ENCODE peak calls at places on chromosome 17, in eight cellular contexts. One of them, this sample, is unnamed.

GRCh38 chr17:76278952-76279741 is 14.0 kb downstream of the UBALD2 start:
- DNase-seq in fibroblast of lung: peak; percentile 72
- DNase-seq in thoracic aorta: peak; percentile 52
- DNase-seq in heart right ventricle: peak; percentile 90
- DNase-seq in psoas muscle: peak; percentile 90
- DNase-seq in GM23248: peak; percentile 81
- DNase-seq in GM23338: peak; percentile 91
- DNase-seq in PC-3: peak; percentile 97
- DNase-seq in this sample: peak; percentile 89

GRCh38 chr17:83173997-83174858 is 94.8 kb downstream of the METRNL start:
- DNase-seq in fibroblast of lung: no peak
- DNase-seq in thoracic aorta: no peak
- DNase-seq in heart right ventricle: no peak
- DNase-seq in psoas muscle: peak; percentile 59
- DNase-seq in GM23248: peak; percentile 52
- DNase-seq in GM23338: no peak
- DNase-seq in PC-3: peak; percentile 19
- DNase-seq in this sample: peak; percentile 30

GRCh38 chr17:63998721-63999679 is 849 bp downstream of the PRR29 start:
- DNase-seq in fibroblast of lung: no peak
- DNase-seq in thoracic aorta: no peak
- DNase-seq in heart right ventricle: no peak
- DNase-seq in psoas muscle: no peak
- DNase-seq in GM23248: no peak
- DNase-seq in GM23338: peak; percentile 63
- DNase-seq in PC-3: no peak
- DNase-seq in this sample: no peak

GRCh38 chr17:28895794-28896447 is 1.6 kb downstream of the FLOT2 start:
- DNase-seq in fibroblast of lung: no peak
- DNase-seq in thoracic aorta: no peak
- DNase-seq in heart right ventricle: no peak
- DNase-seq in psoas muscle: no peak
- DNase-seq in GM23248: no peak
- DNase-seq in GM23338: no peak
- DNase-seq in PC-3: no peak
- DNase-seq in this sample: no peak

GRCh38 chr17:36722121-36722902 is 120.9 kb downstream of the MRM1 start:
- DNase-seq in fibroblast of lung: peak; percentile 19
- DNase-seq in thoracic aorta: no peak
- DNase-seq in heart right ventricle: peak; percentile 70
- DNase-seq in psoas muscle: peak; percentile 54
- DNase-seq in GM23248: peak; percentile 42
- DNase-seq in GM23338: peak; percentile 64
- DNase-seq in PC-3: peak; percentile 33
- DNase-seq in this sample: no peak

GRCh38 chr17:71080937-71081336 is 911.6 kb downstream of the KCNJ2 start:
- DNase-seq in fibroblast of lung: no peak
- DNase-seq in thoracic aorta: no peak
- DNase-seq in heart right ventricle: no peak
- DNase-seq in psoas muscle: no peak
- DNase-seq in GM23248: no peak
- DNase-seq in GM23338: peak; percentile 63
- DNase-seq in PC-3: no peak
- DNase-seq in this sample: no peak

GRCh38 chr17:1561420-1562177 is 993 bp downstream of the PITPNA start:
- DNase-seq in fibroblast of lung: peak; percentile 10
- DNase-seq in thoracic aorta: no peak
- DNase-seq in heart right ventricle: peak; percentile 33
- DNase-seq in psoas muscle: peak; percentile 37
- DNase-seq in GM23248: peak; percentile 69
- DNase-seq in GM23338: peak; percentile 60
- DNase-seq in PC-3: peak; percentile 6
- DNase-seq in this sample: no peak

GRCh38 chr17:7997186-7997585 is 5.2 kb upstream of the GUCY2D start:
- DNase-seq in fibroblast of lung: peak; percentile 44
- DNase-seq in thoracic aorta: no peak
- DNase-seq in heart right ventricle: peak; percentile 25
- DNase-seq in psoas muscle: no peak
- DNase-seq in GM23248: peak; percentile 61
- DNase-seq in GM23338: peak; percentile 90
- DNase-seq in PC-3: peak; percentile 66
- DNase-seq in this sample: no peak

GRCh38 chr17:5629133-5629532 is 44.8 kb upstream of the NLRP1 start:
- DNase-seq in fibroblast of lung: no peak
- DNase-seq in thoracic aorta: no peak
- DNase-seq in heart right ventricle: no peak
- DNase-seq in psoas muscle: no peak
- DNase-seq in GM23248: peak; percentile 9
- DNase-seq in GM23338: no peak
- DNase-seq in PC-3: no peak
- DNase-seq in this sample: no peak

GRCh38 chr17:40534431-40535189 is 30.7 kb downstream of the CCR7 start:
- DNase-seq in fibroblast of lung: peak; percentile 36
- DNase-seq in thoracic aorta: no peak
- DNase-seq in heart right ventricle: no peak
- DNase-seq in psoas muscle: no peak
- DNase-seq in GM23248: no peak
- DNase-seq in GM23338: no peak
- DNase-seq in PC-3: no peak
- DNase-seq in this sample: no peak

GRCh38 chr17:16081507-16082087 is 82.0 kb downstream of the TTC19 start:
- DNase-seq in fibroblast of lung: no peak
- DNase-seq in thoracic aorta: no peak
- DNase-seq in heart right ventricle: no peak
- DNase-seq in psoas muscle: no peak
- DNase-seq in GM23248: no peak
- DNase-seq in GM23338: no peak
- DNase-seq in PC-3: no peak
- DNase-seq in this sample: no peak

GRCh38 chr17:68906638-68907037 is 48.6 kb downstream of the ABCA8 start:
- DNase-seq in fibroblast of lung: peak; percentile 42
- DNase-seq in thoracic aorta: no peak
- DNase-seq in heart right ventricle: no peak
- DNase-seq in psoas muscle: no peak
- DNase-seq in GM23248: peak; percentile 26
- DNase-seq in GM23338: peak; percentile 42
- DNase-seq in PC-3: peak; percentile 66
- DNase-seq in this sample: no peak

GRCh38 chr17:68981288-68981687 is 26.1 kb upstream of the ABCA8 start:
- DNase-seq in fibroblast of lung: peak; percentile 86
- DNase-seq in thoracic aorta: no peak
- DNase-seq in heart right ventricle: no peak
- DNase-seq in psoas muscle: no peak
- DNase-seq in GM23248: peak; percentile 45
- DNase-seq in GM23338: no peak
- DNase-seq in PC-3: peak; percentile 10
- DNase-seq in this sample: peak; percentile 84

GRCh38 chr17:82172461-82173160 is 40.0 kb downstream of the CCDC57 start:
- DNase-seq in fibroblast of lung: no peak
- DNase-seq in thoracic aorta: no peak
- DNase-seq in heart right ventricle: no peak
- DNase-seq in psoas muscle: no peak
- DNase-seq in GM23248: no peak
- DNase-seq in GM23338: no peak
- DNase-seq in PC-3: no peak
- DNase-seq in this sample: no peak

GRCh38 chr17:5526821-5527598 is 40.6 kb downstream of the MIS12 start:
- DNase-seq in fibroblast of lung: peak; percentile 94
- DNase-seq in thoracic aorta: peak; percentile 83
- DNase-seq in heart right ventricle: peak; percentile 51
- DNase-seq in psoas muscle: peak; percentile 80
- DNase-seq in GM23248: peak; percentile 97
- DNase-seq in GM23338: no peak
- DNase-seq in PC-3: peak; percentile 85
- DNase-seq in this sample: no peak

DNA sequence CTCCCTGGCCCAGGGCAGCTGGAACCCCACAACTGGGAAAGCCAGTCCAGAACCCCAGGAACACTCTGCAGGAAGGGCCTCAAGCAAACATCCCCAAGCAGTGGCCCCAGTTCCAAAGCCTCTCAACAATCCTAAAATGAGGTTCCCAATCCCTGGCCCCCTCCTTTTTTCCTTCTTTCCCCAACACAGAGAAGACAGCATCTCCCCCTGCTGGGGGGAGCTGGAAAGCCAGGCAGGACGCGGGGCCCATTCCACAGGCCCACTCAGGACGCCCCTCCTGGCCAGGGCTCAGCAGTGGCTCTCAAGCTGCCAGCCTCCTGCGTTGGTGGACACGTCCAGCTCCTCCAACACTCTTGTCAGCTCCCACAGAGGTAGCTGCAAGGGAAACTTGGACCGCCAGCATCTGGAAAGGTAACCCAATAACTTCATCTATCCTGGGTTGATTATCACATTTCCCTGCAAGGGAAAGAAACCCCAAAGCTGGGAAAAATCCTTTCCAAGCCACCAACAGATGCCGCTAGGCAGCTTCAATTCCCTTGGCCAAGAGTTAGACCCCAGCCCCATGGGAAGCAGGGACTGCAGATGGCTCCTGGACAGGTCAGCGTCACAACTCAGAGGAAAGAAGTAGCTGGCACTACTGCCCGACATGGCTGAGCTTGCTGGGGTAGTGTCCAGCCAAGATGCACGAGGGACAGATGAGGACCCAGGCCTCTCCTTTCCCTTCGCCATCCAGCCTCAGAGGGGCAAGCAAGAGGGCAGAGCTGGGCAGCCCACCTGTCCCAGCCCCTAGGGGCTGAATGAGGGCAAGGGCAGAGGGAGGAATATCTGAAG is 7.6 kb downstream of the HDAC5 start:
- DNase-seq in fibroblast of lung: peak; percentile 47
- DNase-seq in thoracic aorta: no peak
- DNase-seq in heart right ventricle: no peak
- DNase-seq in psoas muscle: peak; percentile 60
- DNase-seq in GM23248: peak; percentile 66
- DNase-seq in GM23338: peak; percentile 80
- DNase-seq in PC-3: peak; percentile 53
- DNase-seq in this sample: no peak
- H3K4me1 ChIP-seq in fibroblast of lung: peaks cover 5% of the 10 kb centered on the region
- H3K4me1 ChIP-seq in thoracic aorta: peaks cover 36% of the 10 kb centered on the region
- H3K4me1 ChIP-seq in heart right ventricle: peaks cover 76% of the 10 kb centered on the region
- H3K4me1 ChIP-seq in psoas muscle: peaks cover 84% of the 10 kb centered on the region
- H3K4me1 ChIP-seq in GM23248: peaks cover 7% of the 10 kb centered on the region
- H3K4me1 ChIP-seq in GM23338: peaks cover 32% of the 10 kb centered on the region
- H3K4me1 ChIP-seq in PC-3: peaks cover 10% of the 10 kb centered on the region
- H3K4me1 ChIP-seq in this sample: peaks cover under 1% of the 10 kb centered on the region

DNA sequence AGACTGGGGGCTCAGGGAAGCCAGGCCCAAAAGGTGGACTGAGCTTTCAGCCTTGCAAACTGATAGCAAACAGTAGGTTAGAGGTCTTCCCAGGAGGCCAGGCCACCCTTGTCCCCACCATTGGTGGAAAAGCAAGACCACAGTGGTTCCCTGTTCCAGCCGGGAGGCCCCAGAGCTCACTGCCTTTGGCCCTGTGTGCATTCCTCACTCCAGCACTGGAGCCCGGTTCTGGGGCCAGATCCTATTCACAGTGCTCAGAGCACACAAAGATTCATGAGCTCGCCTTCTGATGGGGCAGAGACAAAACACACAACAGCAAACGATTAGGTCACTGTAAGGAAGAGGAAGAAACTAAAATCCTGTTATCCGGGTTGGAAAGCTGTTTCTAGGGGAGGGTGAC is 5.6 kb upstream of the PGS1 start:
- DNase-seq in fibroblast of lung: no peak
- DNase-seq in thoracic aorta: no peak
- DNase-seq in heart right ventricle: peak; percentile 3
- DNase-seq in psoas muscle: no peak
- DNase-seq in GM23248: no peak
- DNase-seq in GM23338: no peak
- DNase-seq in PC-3: no peak
- DNase-seq in this sample: no peak
- H3K4me1 ChIP-seq in fibroblast of lung: peaks cover 28% of the 10 kb centered on the region
- H3K4me1 ChIP-seq in thoracic aorta: peaks cover 5% of the 10 kb centered on the region
- H3K4me1 ChIP-seq in heart right ventricle: no peaks in the 10 kb centered on the region
- H3K4me1 ChIP-seq in psoas muscle: peaks cover 2% of the 10 kb centered on the region
- H3K4me1 ChIP-seq in GM23248: peaks cover 29% of the 10 kb centered on the region
- H3K4me1 ChIP-seq in GM23338: peaks cover 53% of the 10 kb centered on the region
- H3K4me1 ChIP-seq in PC-3: peaks cover 33% of the 10 kb centered on the region
- H3K4me1 ChIP-seq in this sample: peaks cover 1% of the 10 kb centered on the region

DNA sequence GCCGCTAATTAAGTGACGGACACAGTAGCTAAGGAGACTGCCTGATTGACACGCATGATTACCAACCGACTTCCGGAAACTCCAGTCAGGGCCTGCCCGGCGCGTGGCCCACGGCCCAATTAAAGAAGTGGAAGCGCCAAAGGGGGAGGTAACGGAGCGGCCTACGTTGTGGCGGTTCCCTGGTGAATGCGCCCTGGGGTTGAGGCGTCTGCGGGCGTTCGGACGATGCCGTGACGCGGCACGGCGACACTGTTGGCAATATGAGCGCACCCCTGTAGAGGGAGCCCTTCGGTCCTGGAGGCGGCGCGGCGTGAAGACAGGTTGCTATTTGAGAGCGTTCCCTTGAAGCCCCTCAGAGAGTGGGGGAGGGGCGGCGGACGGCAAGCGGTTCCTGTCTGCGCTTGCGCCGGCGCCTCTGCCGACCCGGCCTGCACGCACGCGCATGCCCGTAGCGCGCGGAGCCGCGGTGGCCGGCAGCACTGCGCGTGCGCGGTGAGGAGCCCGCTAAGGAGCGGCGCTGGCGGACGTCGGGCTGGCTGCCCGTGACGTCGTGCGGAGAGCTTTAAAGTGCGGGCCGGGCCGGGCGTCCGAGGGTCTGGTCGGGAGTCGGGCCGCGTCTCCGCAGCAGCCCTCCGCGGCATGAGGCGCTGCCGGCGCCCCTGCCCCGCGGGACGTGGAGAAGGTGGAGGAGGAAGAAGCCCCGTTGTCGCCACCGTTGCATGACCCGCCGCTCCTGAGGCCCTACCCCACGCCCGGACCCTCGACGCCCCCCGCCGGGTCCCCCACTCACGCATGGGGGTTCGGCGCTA is at the start of gene ALKBH5:
- DNase-seq in fibroblast of lung: peak; percentile 100
- DNase-seq in thoracic aorta: peak; percentile 91
- DNase-seq in heart right ventricle: peak; percentile 95
- DNase-seq in psoas muscle: peak; percentile 96
- DNase-seq in GM23248: peak; percentile 99
- DNase-seq in GM23338: peak; percentile 99
- DNase-seq in PC-3: peak; percentile 99
- DNase-seq in this sample: peak; percentile 93
- H3K4me1 ChIP-seq in fibroblast of lung: peaks cover 19% of the 10 kb centered on the region
- H3K4me1 ChIP-seq in thoracic aorta: peaks cover 29% of the 10 kb centered on the region
- H3K4me1 ChIP-seq in heart right ventricle: peaks cover 55% of the 10 kb centered on the region
- H3K4me1 ChIP-seq in psoas muscle: peaks cover 29% of the 10 kb centered on the region
- H3K4me1 ChIP-seq in GM23248: peaks cover 39% of the 10 kb centered on the region
- H3K4me1 ChIP-seq in GM23338: peaks cover 26% of the 10 kb centered on the region
- H3K4me1 ChIP-seq in PC-3: peaks cover 43% of the 10 kb centered on the region
- H3K4me1 ChIP-seq in this sample: peaks cover 41% of the 10 kb centered on the region

DNA sequence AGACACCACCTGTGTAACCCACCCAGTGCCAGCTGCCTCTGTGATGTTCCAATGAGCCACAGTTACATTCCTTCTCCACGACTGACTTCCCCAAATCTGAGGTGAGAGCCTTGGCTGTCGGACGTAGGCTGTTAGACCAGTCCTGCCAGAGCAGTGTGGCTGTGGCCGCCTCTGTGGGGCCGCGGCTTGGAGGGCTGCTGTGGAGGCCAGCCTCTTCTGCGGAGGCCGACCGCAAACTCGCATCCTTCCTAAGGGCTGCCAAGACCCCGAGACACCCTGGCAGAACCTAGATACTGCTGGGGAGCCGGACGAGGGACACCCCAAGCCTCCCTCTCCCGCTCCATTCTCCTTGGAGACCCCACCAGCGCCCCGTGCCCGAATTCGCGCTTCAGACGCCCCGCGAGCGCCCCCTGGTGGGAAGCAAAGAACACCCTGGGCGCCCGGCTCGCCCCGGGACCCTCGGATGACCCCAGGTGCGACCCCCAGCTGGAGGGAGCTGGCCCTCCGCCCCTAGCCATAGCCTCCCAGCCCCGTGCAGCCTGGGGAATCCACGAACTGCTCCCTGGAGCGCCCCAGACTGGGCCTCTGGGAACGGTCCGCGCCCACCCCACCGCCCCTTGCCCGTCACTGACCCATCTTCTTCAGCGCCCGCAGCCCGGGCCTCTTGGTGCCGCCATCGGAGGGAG is 556 bp downstream of the PLCD3 start:
- DNase-seq in fibroblast of lung: no peak
- DNase-seq in thoracic aorta: no peak
- DNase-seq in heart right ventricle: peak; percentile 70
- DNase-seq in psoas muscle: peak; percentile 74
- DNase-seq in GM23248: peak; percentile 56
- DNase-seq in GM23338: peak; percentile 86
- DNase-seq in PC-3: peak; percentile 59
- DNase-seq in this sample: no peak
- H3K4me1 ChIP-seq in fibroblast of lung: peaks cover 23% of the 10 kb centered on the region
- H3K4me1 ChIP-seq in thoracic aorta: peaks cover 34% of the 10 kb centered on the region
- H3K4me1 ChIP-seq in heart right ventricle: peaks cover 67% of the 10 kb centered on the region
- H3K4me1 ChIP-seq in psoas muscle: peaks cover 48% of the 10 kb centered on the region
- H3K4me1 ChIP-seq in GM23248: peaks cover 23% of the 10 kb centered on the region
- H3K4me1 ChIP-seq in GM23338: peaks cover 3% of the 10 kb centered on the region
- H3K4me1 ChIP-seq in PC-3: peaks cover 58% of the 10 kb centered on the region
- H3K4me1 ChIP-seq in this sample: peaks cover 26% of the 10 kb centered on the region